ENCODE peak calls at places on chromosomes 3 and 15, in seven cellular contexts. M, I, E, A, H, O and W are unnamed samples.

GRCh38 chr3:185280572-185281365 is 26.9 kb upstream of the EHHADH start:
- DNase-seq in M (peak; percentile 78), H (no peak), O (peak; percentile 77), A (peak; percentile 56), E (peak; percentile 36), I (no peak), W (peak; percentile 68)

GRCh38 chr15:73985101-73985873 is 6.8 kb downstream of the STOML1 start:
- DNase-seq in I (no peak), A (no peak), M (peak; percentile 68), O (no peak), E (no peak), H (no peak), W (peak; percentile 74)

GRCh38 chr15:40843885-40844542 is at the start of gene SPINT1:
- DNase-seq in E (peak; percentile 35), I (no peak), M (peak; percentile 41), H (no peak), A (no peak), O (peak; percentile 73), W (no peak)

GRCh38 chr3:179151474-179151873 is 3.3 kb downstream of the PIK3CA start:
- DNase-seq in E (no peak), O (no peak), M (no peak), A (no peak), H (no peak), I (no peak), W (no peak)

GRCh38 chr15:65085207-65085753 is 8.7 kb downstream of the KBTBD13 start:
- DNase-seq in M (no peak), H (no peak), I (peak; percentile 87), A (no peak), O (no peak), E (no peak), W (no peak)

GRCh38 chr3:111848246-111848645 is 10.8 kb upstream of the PHLDB2 start:
- DNase-seq in I (no peak), E (no peak), O (no peak), H (no peak), M (peak; percentile 25), A (no peak), W (no peak)

GRCh38 chr3:124291008-124291407 is 299.1 kb upstream of the ROPN1 start:
- DNase-seq in H (no peak), M (no peak), A (no peak), O (no peak), I (no peak), E (no peak), W (no peak)

GRCh38 chr3:181695661-181696491 is 15.8 kb upstream of the SOX2 start:
- DNase-seq in A (no peak), M (peak; percentile 17), I (no peak), O (no peak), H (no peak), E (peak; percentile 58), W (no peak)

GRCh38 chr3:120093923-120094775 is at the start of gene GSK3B:
- DNase-seq in E (peak; percentile 98), M (peak; percentile 88), H (no peak), O (peak; percentile 92), A (peak; percentile 37), I (peak; percentile 87), W (no peak)

GRCh38 chr3:160948273-160948672 is 156.9 kb downstream of the B3GALNT1 start:
- DNase-seq in O (no peak), M (no peak), E (no peak), H (no peak), I (no peak), A (no peak), W (no peak)

GRCh38 chr15:81809543-81809942 is 236.3 kb downstream of the MEX3B start:
- DNase-seq in I (no peak), E (peak; percentile 40), A (peak; percentile 32), H (peak; percentile 12), M (peak; percentile 12), O (peak; percentile 70), W (peak; percentile 4)

GRCh38 chr3:62926494-62926893 is 51.3 kb upstream of the CADPS start:
- DNase-seq in O (no peak), I (no peak), E (peak; percentile 38), M (no peak), H (no peak), A (no peak), W (no peak)

GRCh38 chr3:33716227-33716626 is 1.8 kb downstream of the CLASP2 start:
- DNase-seq in I (no peak), A (no peak), H (no peak), O (peak; percentile 28), M (peak; percentile 2), E (no peak), W (no peak)

GRCh38 chr3:149388001-149388435 is 10.6 kb upstream of the TM4SF1 start:
- DNase-seq in A (no peak), O (no peak), M (peak; percentile 90), H (no peak), I (no peak), E (no peak), W (peak; percentile 96)

GRCh38 chr3:108305484-108306172 is 9.3 kb downstream of the HHLA2 start:
- DNase-seq in O (no peak), M (peak; percentile 16), I (no peak), A (no peak), E (no peak), H (no peak), W (no peak)

GRCh38 chr3:126321490-126321889 is 35.7 kb downstream of the KLF15 start:
- DNase-seq in M (no peak), A (no peak), E (no peak), O (no peak), I (no peak), H (no peak), W (no peak)

GRCh38 chr3:14508966-14509795 is 31.0 kb downstream of the GRIP2 start:
- DNase-seq in A (peak; percentile 81), H (no peak), O (peak; percentile 69), M (peak; percentile 37), I (no peak), E (peak; percentile 78), W (peak; percentile 13)

GRCh38 chr3:128491071-128491899 is 1.7 kb downstream of the GATA2 start:
- DNase-seq in O (peak; percentile 36), M (peak; percentile 35), E (no peak), H (no peak), I (peak; percentile 65), A (no peak), W (no peak)

GRCh38 chr3:128491900-128492352 is 1.1 kb downstream of the GATA2 start:
- DNase-seq in E (no peak), I (peak; percentile 61), A (no peak), H (no peak), O (peak; percentile 53), M (no peak), W (no peak)

GRCh38 chr3:128489860-128490649 is 2.9 kb downstream of the GATA2 start:
- DNase-seq in I (no peak), H (no peak), O (no peak), M (peak; percentile 73), A (no peak), E (peak; percentile 79), W (no peak)

GRCh38 chr3:128488995-128489859 is 3.8 kb downstream of the GATA2 start:
- DNase-seq in I (no peak), E (peak; percentile 59), A (no peak), H (no peak), O (no peak), M (peak; percentile 87), W (peak; percentile 50)

GRCh38 chr3:128490650-128491070 is 2.3 kb downstream of the GATA2 start:
- DNase-seq in O (no peak), M (no peak), A (no peak), H (no peak), I (peak; percentile 58), E (no peak), W (no peak)
- H3K4me3 ChIP-seq in O (peak overlapping the region; percentile 88), M (peak overlapping the region; percentile 90), A (no peak overlapping the region), H (peak overlapping the region; percentile 91), I (peak overlapping the region; percentile 86), E (peak overlapping the region; percentile 58), W (peak overlapping the region; percentile 68)

DNA sequence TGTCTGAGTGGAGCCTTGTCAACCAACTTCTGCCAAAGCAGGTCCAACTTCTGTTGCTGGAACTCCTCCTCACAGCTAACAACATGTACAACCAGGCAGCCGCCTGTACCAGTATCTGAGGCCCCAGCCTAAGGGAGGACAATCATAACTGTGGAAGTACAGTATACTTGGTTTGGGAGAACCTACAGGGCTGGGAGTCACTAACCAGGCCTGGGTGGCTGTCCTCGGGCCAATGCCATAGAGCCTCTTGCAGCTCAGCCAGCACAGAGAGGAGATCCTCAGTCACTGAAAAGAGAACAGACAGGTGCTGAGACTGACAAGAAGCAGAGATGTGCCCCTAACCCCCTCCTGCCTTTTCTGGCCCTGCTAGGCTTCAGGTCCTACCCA is 1.2 kb downstream of the DALRD3 start:
- DNase-seq in I (no peak), O (no peak), H (no peak), A (no peak), E (no peak), M (peak; percentile 27), W (no peak)
- H3K4me3 ChIP-seq in I (peak overlapping the region; percentile 84), O (peak overlapping the region; percentile 97), H (peak overlapping the region; percentile 80), A (peak overlapping the region; percentile 84), E (peak overlapping the region; percentile 82), M (peak overlapping the region; percentile 75), W (peak overlapping the region; percentile 77)

GRCh38 chr3:197183582-197183981 is 114.8 kb downstream of the DLG1 start:
- DNase-seq in A (no peak), H (no peak), E (no peak), O (no peak), M (no peak), I (no peak), W (no peak)
- H3K4me3 ChIP-seq in A (no peak overlapping the region), H (no peak overlapping the region), E (no peak overlapping the region), O (no peak overlapping the region), M (no peak overlapping the region), I (no peak overlapping the region), W (no peak overlapping the region)

DNA sequence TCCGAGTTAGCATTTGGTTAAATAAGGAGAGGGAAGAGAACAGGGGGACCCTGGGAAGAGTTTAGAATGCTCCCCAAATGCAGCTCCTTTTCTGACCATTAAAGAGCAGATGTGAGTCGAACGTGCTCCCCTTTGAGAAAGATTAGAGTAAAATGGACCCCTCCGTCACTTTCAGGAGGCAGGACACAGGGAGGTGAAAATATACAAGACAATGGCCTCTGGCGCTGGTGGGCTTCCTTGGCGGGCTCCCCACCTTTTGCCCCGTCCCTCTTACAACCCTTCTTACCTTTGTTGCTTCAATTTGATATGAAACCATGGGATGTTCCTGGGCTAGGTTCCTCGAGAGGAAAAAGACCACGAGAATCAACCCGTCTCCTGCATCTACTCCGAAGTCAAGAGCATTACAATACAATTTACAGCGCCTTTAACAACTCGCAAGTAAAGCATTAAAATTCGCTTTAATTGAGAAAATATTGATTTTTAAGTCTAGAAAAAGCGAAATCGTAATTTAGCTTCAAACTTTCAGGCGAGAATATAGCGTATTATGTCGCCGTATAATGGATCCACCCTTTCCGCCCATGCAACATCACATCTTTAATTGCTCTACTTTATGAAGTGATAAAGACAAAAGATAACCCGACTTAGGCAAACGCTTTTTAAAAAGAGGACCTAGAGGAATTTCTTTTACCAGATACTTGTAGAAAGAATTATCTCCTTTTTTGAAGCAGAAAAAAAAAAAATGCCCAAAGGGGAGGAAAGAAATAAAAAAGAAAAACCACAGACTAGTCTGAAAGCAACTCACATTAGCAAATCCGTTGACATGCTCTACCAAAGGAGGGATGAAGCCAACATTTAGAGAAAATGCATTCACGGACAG is 214.0 kb downstream of the MEIS2 start:
- DNase-seq in H (no peak), E (no peak), M (no peak), I (no peak), A (no peak), O (no peak), W (no peak)
- H3K4me3 ChIP-seq in H (no peak overlapping the region), E (peak overlapping the region; percentile 27), M (no peak overlapping the region), I (no peak overlapping the region), A (no peak overlapping the region), O (no peak overlapping the region), W (no peak overlapping the region)